ENCODE peak calls at places on chromosomes 16 and 17, in seven cellular contexts. P is effector memory CD4-positive, alpha-beta T cell; I is thoracic aorta; Y is HCT116; E is uterus; D is mesendoderm; N is CD8-positive, alpha-beta T cell. V is an unnamed sample. For H3K27me3, the result is how much of the 10 kb centered on the place peaks cover.

GRCh38 chr16:66881014-66881417 is 701 bp downstream of the PDP2 start:
- DNase-seq in P (no peak), N (no peak), I (no peak), D (no peak), Y (no peak), E (no peak), V (no peak)

GRCh38 chr17:65078441-65079160 is 22.1 kb upstream of the GNA13 start:
- DNase-seq in I (no peak), P (no peak), N (no peak), E (no peak), Y (no peak), D (no peak), V (peak)

GRCh38 chr17:67491009-67491677 is 114.1 kb downstream of the PITPNC1 start:
- DNase-seq in Y (peak), E (peak), N (no peak), D (no peak), P (no peak), I (peak), V (peak)

GRCh38 chr16:22770866-22771265 is 43.1 kb upstream of the HS3ST2 start:
- DNase-seq in Y (no peak), N (no peak), D (no peak), I (no peak), P (no peak), E (no peak), V (no peak)

GRCh38 chr16:85615852-85616607 is 2.9 kb downstream of the GSE1 start:
- DNase-seq in D (peak), Y (peak), N (peak), E (peak), P (peak), I (no peak), V (peak)

GRCh38 chr16:85365120-85365519 is 248.0 kb upstream of the GSE1 start:
- DNase-seq in I (no peak), D (no peak), Y (no peak), E (no peak), P (no peak), N (no peak), V (no peak)

GRCh38 chr16:78177218-78177617 is 77.8 kb downstream of the WWOX start:
- DNase-seq in D (no peak), I (no peak), N (no peak), P (no peak), E (no peak), Y (no peak), V (no peak)

GRCh38 chr16:80932725-80933124 is 74.0 kb downstream of the CMC2 start:
- DNase-seq in E (peak), D (no peak), Y (no peak), I (peak), N (no peak), P (no peak), V (no peak)

GRCh38 chr16:83979456-83979855 is 11.4 kb downstream of the NECAB2 start:
- DNase-seq in Y (no peak), D (no peak), P (no peak), I (no peak), E (no peak), N (no peak), V (no peak)

GRCh38 chr16:68247932-68248331 is 2.8 kb downstream of the PLA2G15 start:
- DNase-seq in D (no peak), P (no peak), I (no peak), N (no peak), Y (no peak), E (no peak), V (no peak)

GRCh38 chr16:82049484-82049883 is 14.4 kb downstream of the HSD17B2 start:
- DNase-seq in E (no peak), P (no peak), N (no peak), D (no peak), I (no peak), Y (no peak), V (no peak)

GRCh38 chr17:31513731-31514427 is 122.4 kb downstream of the RAB11FIP4 start:
- DNase-seq in D (no peak), P (no peak), E (no peak), I (no peak), Y (no peak), N (no peak), V (no peak)

GRCh38 chr17:29042679-29043538 is at the start of gene PIPOX:
- DNase-seq in N (no peak), D (peak), E (no peak), P (no peak), I (no peak), Y (no peak), V (peak)

GRCh38 chr17:16080366-16080765 is 80.7 kb downstream of the TTC19 start:
- DNase-seq in P (no peak), D (no peak), Y (no peak), E (no peak), N (no peak), I (no peak), V (no peak)

GRCh38 chr16:29688172-29688571 is 9.2 kb downstream of the QPRT start:
- DNase-seq in P (no peak), I (no peak), D (no peak), E (no peak), Y (no peak), N (no peak), V (no peak)
- H3K27ac ChIP-seq in P (no peak), I (no peak), D (no peak), E (no peak), Y (no peak), N (no peak), V (no peak)

GRCh38 chr17:49576121-49576905 is 642 bp downstream of the NXPH3 start:
- DNase-seq in E (peak), Y (no peak), P (no peak), D (peak), I (no peak), N (no peak), V (no peak)
- H3K27me3 ChIP-seq in E (under half), Y (under half), P (under half), D (under half), I (under half), N (under half), V (under half)

DNA sequence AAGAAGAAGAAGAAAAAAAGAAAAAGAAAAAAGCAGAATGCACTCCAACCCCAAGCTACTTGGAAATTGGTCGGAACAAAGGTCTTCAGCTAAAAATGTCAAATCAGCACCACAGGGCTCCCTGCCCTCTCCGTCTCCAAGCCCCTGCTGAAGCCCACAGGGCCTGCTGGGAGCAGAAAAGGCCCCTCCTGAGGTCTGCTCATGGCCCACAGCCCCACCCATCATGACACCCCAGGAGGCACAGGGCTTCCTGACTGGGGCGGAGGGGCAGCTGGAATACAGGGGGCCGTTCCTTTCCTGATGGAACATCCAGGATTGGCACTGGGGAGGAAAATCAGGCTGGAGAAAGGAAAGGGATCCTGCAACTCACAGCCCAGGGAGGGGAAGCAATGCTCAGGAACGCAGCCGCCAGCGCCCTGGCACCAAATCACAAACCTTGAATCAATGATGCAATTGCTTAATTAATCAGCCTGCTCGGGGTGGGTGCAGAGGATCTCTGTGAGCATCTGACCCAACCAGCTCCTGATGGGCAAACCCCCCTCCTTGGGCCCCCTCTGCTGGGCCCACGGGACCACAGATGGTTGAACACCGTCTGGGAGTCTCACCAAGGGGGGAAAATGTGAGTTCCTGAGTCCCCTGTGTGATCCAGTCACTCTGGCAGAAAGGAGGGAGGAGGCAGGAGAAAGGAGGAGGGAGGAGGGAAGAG is 155.5 kb downstream of the ZNF423 start:
- DNase-seq in Y (no peak), E (peak), I (no peak), D (peak), P (no peak), N (no peak), V (no peak)
- H3K27ac ChIP-seq in Y (no peak), E (peak), I (peak), D (peak), P (no peak), N (no peak), V (no peak)

GRCh38 chr17:77893144-77894044 is 65.1 kb upstream of the TNRC6C start:
- DNase-seq in P (no peak), Y (no peak), I (no peak), E (no peak), D (no peak), N (no peak), V (no peak)

GRCh38 chr17:77891602-77892001 is 66.9 kb upstream of the TNRC6C start:
- DNase-seq in D (no peak), I (no peak), E (no peak), N (no peak), Y (no peak), P (no peak), V (no peak)

GRCh38 chr17:77892469-77893143 is 65.9 kb upstream of the TNRC6C start:
- DNase-seq in P (no peak), D (peak), Y (peak), E (no peak), I (no peak), N (no peak), V (no peak)

GRCh38 chr17:77892031-77892430 is 66.5 kb upstream of the TNRC6C start:
- DNase-seq in I (no peak), E (no peak), P (no peak), Y (no peak), D (no peak), N (no peak), V (no peak)

DNA sequence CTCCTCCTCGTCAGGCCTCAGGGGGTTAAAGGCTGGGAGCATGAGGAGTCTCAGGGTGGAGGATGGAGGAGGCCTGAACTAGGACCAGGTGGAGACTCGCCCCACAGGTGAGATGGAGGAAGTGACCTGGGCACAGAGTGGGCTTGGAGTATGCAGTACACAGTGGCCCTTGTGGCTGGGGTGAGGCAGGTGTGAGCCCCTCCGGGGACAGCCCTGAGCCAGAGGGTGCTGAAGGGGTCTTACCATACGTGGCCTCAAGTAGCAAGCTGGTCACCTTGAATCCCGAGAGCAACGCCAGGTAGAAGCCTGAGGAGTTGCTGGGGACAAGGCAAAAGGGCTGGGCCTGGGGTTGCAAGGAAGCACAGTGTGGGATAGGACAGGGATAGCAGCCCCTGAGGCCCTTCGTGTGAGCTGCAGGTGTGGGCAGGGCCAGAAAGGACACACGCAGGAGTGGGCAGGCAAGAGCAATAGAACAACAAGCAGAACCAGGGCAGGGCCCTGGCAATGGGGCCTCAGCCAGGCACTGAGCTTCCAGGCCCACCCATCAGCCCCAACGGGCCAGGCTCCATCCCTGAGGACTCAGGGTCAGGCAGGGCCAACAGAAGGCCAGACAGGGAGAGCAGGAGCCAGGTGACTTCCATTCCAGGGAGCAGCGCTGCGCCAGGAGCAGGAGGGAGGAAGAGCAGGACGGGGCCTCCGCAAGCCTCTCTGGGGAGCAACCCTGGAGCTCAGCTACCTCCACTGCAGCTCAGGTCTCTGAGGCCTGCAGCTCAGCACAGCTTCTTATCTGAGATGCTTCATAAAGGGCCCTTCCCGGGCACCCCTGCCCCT is 64.2 kb upstream of the TNRC6C start:
- DNase-seq in D (no peak), E (no peak), I (no peak), Y (no peak), N (no peak), P (no peak), V (no peak)
- H3K27me3 ChIP-seq in D (under half), E (under half), I (under half), Y (under half), N (under half), P (under half), V (under half)

GRCh38 chr17:48571826-48572417 is 6.2 kb downstream of the HOXB4 start:
- DNase-seq in E (no peak), I (no peak), Y (no peak), N (no peak), P (no peak), D (no peak), V (no peak)
- H3K27ac ChIP-seq in E (peak), I (peak), Y (no peak), N (no peak), P (no peak), D (no peak), V (no peak)

DNA sequence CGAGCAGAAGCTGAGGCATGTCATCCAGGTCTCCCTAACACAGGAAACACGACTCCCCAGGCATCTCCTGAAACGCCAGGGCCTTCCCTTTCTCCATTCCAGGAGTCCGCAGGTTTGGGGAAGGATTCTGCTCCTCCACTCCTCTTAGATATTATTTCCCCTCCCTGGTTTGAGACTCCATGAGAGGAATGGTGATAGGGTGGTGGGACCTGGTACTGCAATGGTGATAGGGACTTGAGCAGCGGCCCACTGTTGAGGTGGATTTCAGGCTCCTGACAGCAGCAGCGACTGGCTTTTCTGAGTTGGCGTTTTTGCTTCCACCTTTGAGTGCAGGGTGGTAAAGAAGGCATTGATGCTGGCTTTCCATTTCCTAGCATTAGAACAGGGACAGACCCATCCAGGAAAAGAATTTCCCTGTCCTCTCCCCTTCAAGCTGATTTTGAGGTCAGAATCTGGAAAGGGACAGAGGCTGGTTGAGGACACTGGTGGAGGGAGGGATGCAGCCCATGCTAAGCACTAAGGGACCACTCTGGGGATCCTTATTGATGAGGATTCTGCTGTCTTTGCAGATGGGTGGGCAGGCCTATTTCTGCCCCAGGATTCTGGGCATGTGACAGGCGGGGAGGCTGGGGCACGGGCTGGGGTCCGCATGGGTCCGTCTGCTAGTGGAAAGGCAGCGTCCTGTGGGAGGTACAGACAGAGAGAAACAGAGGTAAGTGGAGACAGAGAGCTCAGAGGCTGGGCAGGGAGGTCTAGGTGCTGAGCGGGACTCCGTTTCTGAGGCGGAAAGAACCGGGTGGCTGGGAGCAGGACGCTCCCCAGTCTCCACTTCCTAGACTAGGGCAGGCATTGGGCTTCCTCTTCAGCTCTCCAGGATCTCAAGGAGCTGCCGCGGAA is 1.3 kb upstream of the TBX4 start:
- DNase-seq in Y (no peak), P (no peak), D (peak), I (no peak), N (no peak), E (no peak), V (no peak)
- H3K27me3 ChIP-seq in Y (under half), P (under half), D (under half), I (under half), N (under half), E (half or more), V (under half)

DNA sequence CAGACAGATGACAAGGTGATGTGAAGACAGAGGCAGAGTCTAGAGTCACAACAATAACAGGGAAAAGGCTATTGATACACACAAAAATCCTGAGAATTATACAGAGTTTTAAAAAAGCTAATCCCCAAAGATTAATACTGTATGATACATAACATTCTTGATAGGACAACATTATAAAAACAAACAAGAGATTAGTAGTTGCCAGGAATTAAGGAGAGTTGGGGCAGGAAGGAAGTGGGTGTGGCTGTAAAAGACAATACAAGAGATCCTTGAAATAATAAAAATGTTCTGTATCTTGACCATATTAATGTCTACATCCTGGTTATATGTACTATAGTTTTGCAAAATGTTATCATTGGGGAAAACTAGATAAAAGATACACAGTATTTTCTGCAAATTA is 309.5 kb upstream of the PMFBP1 start:
- DNase-seq in P (no peak), E (no peak), D (no peak), N (no peak), I (no peak), Y (no peak), V (no peak)
- H3K27ac ChIP-seq in P (no peak), E (no peak), D (no peak), N (no peak), I (no peak), Y (no peak), V (peak)

DNA sequence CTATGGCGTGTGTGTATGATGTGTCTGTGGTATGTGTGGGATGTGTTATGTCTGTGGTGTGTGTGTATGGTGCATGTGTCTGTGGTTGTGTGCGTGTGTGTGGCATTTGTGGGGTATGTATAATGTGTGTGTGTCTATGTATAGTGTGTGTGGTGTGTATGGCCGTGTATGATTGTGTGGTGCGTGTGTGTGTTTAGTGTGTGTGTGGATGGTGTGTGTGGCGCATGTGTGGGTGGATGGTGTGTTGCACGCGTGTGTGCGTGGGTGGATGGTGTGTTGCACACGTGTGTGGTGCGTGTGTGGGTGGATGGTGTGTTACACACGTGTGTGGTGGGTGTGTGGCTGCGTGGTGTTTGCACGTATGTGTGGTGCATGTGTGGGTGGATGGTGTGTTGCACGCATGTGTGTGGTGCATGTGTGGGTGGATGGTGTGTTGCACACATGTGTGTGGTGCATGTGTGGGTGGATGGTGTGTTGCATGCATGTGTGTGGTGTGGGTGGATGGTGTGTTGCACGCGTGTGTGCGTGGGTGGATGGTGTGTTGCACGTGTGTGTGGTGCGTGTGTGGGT is 5.6 kb upstream of the SLC38A10 start:
- DNase-seq in Y (no peak), P (no peak), N (no peak), E (no peak), I (no peak), D (no peak), V (no peak)
- H3K27me3 ChIP-seq in Y (under half), P (under half), N (under half), E (under half), I (under half), D (under half), V (under half)

GRCh38 chr17:71505200-71505599 is 615.6 kb upstream of the SOX9 start:
- DNase-seq in Y (no peak), E (no peak), P (no peak), D (peak), N (no peak), I (no peak), V (no peak)

GRCh38 chr17:71501716-71502115 is 619.1 kb upstream of the SOX9 start:
- DNase-seq in D (no peak), N (no peak), E (no peak), I (no peak), P (no peak), Y (no peak), V (no peak)

GRCh38 chr17:71502443-71502842 is 618.4 kb upstream of the SOX9 start:
- DNase-seq in I (no peak), E (no peak), P (no peak), Y (no peak), N (no peak), D (no peak), V (no peak)

GRCh38 chr17:71503710-71504471 is 616.9 kb upstream of the SOX9 start:
- DNase-seq in I (no peak), N (no peak), P (no peak), E (no peak), Y (no peak), D (peak), V (no peak)

DNA sequence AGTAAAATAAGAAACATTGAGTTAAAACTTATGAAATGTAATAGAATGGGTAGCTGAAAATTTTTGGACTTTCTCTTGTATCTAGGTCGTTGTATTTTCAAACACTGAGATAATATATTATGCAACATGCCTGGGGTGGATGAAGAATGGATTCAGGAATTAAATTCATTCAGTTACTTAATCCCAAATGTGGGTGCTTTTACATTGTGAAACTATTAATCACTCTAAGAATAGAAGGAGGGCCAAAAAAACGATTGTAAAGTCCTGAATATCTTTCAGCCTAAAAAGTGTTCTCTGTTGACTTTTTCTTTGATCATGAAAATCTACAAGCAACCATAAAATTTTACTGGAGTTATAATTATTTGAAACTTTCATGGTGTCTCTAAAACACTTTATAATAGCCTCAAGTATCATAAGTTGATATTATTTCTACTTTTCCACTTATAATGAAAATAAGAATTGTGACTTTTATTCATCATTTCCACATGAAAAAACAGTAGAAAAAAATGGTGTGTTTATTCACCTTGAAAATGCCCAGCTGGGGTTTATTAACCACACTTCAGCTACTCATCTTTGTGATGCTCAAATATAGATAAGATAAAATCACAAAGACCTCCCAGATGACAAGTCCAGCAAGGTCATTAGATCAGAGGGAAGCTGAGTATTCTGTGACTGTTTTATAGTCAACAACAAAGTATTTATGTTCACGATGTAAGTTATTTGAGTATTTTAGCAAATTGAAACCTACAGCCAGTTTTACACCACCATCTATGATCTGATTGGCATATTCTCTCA is 619.9 kb upstream of the SOX9 start:
- DNase-seq in P (no peak), Y (no peak), D (no peak), E (no peak), I (no peak), N (no peak), V (no peak)
- H3K27ac ChIP-seq in P (no peak), Y (no peak), D (no peak), E (no peak), I (no peak), N (no peak), V (no peak)